ENCODE peak calls at places on chromosomes 1 and 21, in eight cellular contexts. One of them, this sample, is unnamed.
A peak's percentile ranks its signal among the peaks of the same experiment; 100 is the strongest.

GRCh38 chr1:196063307-196063706 is 544.9 kb downstream of the KCNT2 start:
- DNase-seq in dorsolateral prefrontal cortex: no peak
- DNase-seq in tibial artery: no peak
- DNase-seq in adrenal gland: no peak
- DNase-seq in endothelial cell of umbilical vein: no peak
- DNase-seq in epithelial cell of esophagus: peak; percentile 63
- DNase-seq in transverse colon: no peak
- DNase-seq in fibroblast of pulmonary artery: peak; percentile 28
- DNase-seq in this sample: peak; percentile 27

GRCh38 chr1:85628791-85629531 is 48.4 kb downstream of the CCN1 start:
- DNase-seq in tibial artery: peak; percentile 82
- DNase-seq in transverse colon: peak; percentile 40
- DNase-seq in epithelial cell of esophagus: peak; percentile 60
- DNase-seq in dorsolateral prefrontal cortex: no peak
- DNase-seq in adrenal gland: no peak
- DNase-seq in fibroblast of pulmonary artery: peak; percentile 79
- DNase-seq in endothelial cell of umbilical vein: peak; percentile 81
- DNase-seq in this sample: peak; percentile 44

GRCh38 chr1:111139956-111140679 is at the start of the genes CEPT1 and DRAM2:
- DNase-seq in dorsolateral prefrontal cortex: peak; percentile 96
- DNase-seq in fibroblast of pulmonary artery: peak; percentile 97
- DNase-seq in tibial artery: peak; percentile 97
- DNase-seq in adrenal gland: peak; percentile 95
- DNase-seq in endothelial cell of umbilical vein: peak; percentile 95
- DNase-seq in transverse colon: peak; percentile 96
- DNase-seq in epithelial cell of esophagus: peak; percentile 96
- DNase-seq in this sample: peak; percentile 94

GRCh38 chr1:88800382-88801051 is 90.8 kb downstream of the GTF2B start:
- DNase-seq in dorsolateral prefrontal cortex: no peak
- DNase-seq in endothelial cell of umbilical vein: peak; percentile 24
- DNase-seq in transverse colon: no peak
- DNase-seq in epithelial cell of esophagus: peak; percentile 17
- DNase-seq in fibroblast of pulmonary artery: peak; percentile 51
- DNase-seq in adrenal gland: no peak
- DNase-seq in tibial artery: no peak
- DNase-seq in this sample: peak; percentile 27

GRCh38 chr1:3669971-3670431 is 17.7 kb downstream of the TP73 start:
- DNase-seq in epithelial cell of esophagus: no peak
- DNase-seq in adrenal gland: no peak
- DNase-seq in fibroblast of pulmonary artery: no peak
- DNase-seq in endothelial cell of umbilical vein: no peak
- DNase-seq in transverse colon: no peak
- DNase-seq in dorsolateral prefrontal cortex: peak; percentile 32
- DNase-seq in tibial artery: peak; percentile 29
- DNase-seq in this sample: no peak

GRCh38 chr1:207463021-207463420 is 8.9 kb downstream of the CR2 start:
- DNase-seq in dorsolateral prefrontal cortex: no peak
- DNase-seq in tibial artery: no peak
- DNase-seq in fibroblast of pulmonary artery: no peak
- DNase-seq in epithelial cell of esophagus: peak; percentile 3
- DNase-seq in endothelial cell of umbilical vein: no peak
- DNase-seq in transverse colon: no peak
- DNase-seq in adrenal gland: no peak
- DNase-seq in this sample: no peak

GRCh38 chr1:172544481-172545104 is 11.6 kb downstream of the SUCO start:
- DNase-seq in epithelial cell of esophagus: no peak
- DNase-seq in fibroblast of pulmonary artery: no peak
- DNase-seq in endothelial cell of umbilical vein: no peak
- DNase-seq in adrenal gland: no peak
- DNase-seq in dorsolateral prefrontal cortex: no peak
- DNase-seq in transverse colon: no peak
- DNase-seq in tibial artery: no peak
- DNase-seq in this sample: no peak

GRCh38 chr1:159943908-159944622 is 1.3 kb downstream of the IGSF9 start:
- DNase-seq in tibial artery: peak; percentile 25
- DNase-seq in adrenal gland: no peak
- DNase-seq in endothelial cell of umbilical vein: no peak
- DNase-seq in dorsolateral prefrontal cortex: no peak
- DNase-seq in fibroblast of pulmonary artery: no peak
- DNase-seq in epithelial cell of esophagus: peak; percentile 80
- DNase-seq in transverse colon: no peak
- DNase-seq in this sample: no peak

GRCh38 chr1:199002670-199003069 is 363.8 kb downstream of the PTPRC start:
- DNase-seq in epithelial cell of esophagus: no peak
- DNase-seq in fibroblast of pulmonary artery: peak; percentile 57
- DNase-seq in dorsolateral prefrontal cortex: no peak
- DNase-seq in transverse colon: no peak
- DNase-seq in endothelial cell of umbilical vein: no peak
- DNase-seq in adrenal gland: no peak
- DNase-seq in tibial artery: no peak
- DNase-seq in this sample: peak; percentile 21

GRCh38 chr1:41152622-41153044 is 89.5 kb downstream of the SCMH1 start:
- DNase-seq in endothelial cell of umbilical vein: no peak
- DNase-seq in dorsolateral prefrontal cortex: no peak
- DNase-seq in adrenal gland: no peak
- DNase-seq in epithelial cell of esophagus: peak; percentile 88
- DNase-seq in transverse colon: no peak
- DNase-seq in tibial artery: no peak
- DNase-seq in fibroblast of pulmonary artery: peak; percentile 85
- DNase-seq in this sample: peak; percentile 95

GRCh38 chr1:103197266-103197665 is 88.9 kb upstream of the COL11A1 start:
- DNase-seq in transverse colon: no peak
- DNase-seq in endothelial cell of umbilical vein: no peak
- DNase-seq in fibroblast of pulmonary artery: peak; percentile 65
- DNase-seq in epithelial cell of esophagus: peak; percentile 38
- DNase-seq in adrenal gland: no peak
- DNase-seq in dorsolateral prefrontal cortex: no peak
- DNase-seq in tibial artery: no peak
- DNase-seq in this sample: peak; percentile 10

GRCh38 chr1:214289574-214290272 is 8.8 kb downstream of the SMYD2 start:
- DNase-seq in tibial artery: no peak
- DNase-seq in epithelial cell of esophagus: no peak
- DNase-seq in fibroblast of pulmonary artery: peak; percentile 6
- DNase-seq in adrenal gland: no peak
- DNase-seq in endothelial cell of umbilical vein: peak; percentile 24
- DNase-seq in dorsolateral prefrontal cortex: no peak
- DNase-seq in transverse colon: no peak
- DNase-seq in this sample: no peak
- H3K4me3 ChIP-seq in tibial artery: no peak overlapping the region
- H3K4me3 ChIP-seq in epithelial cell of esophagus: no peak overlapping the region
- H3K4me3 ChIP-seq in fibroblast of pulmonary artery: no peak overlapping the region
- H3K4me3 ChIP-seq in adrenal gland: no peak overlapping the region
- H3K4me3 ChIP-seq in endothelial cell of umbilical vein: no peak overlapping the region
- H3K4me3 ChIP-seq in dorsolateral prefrontal cortex: no peak overlapping the region
- H3K4me3 ChIP-seq in transverse colon: no peak overlapping the region
- H3K4me3 ChIP-seq in this sample: no peak overlapping the region

DNA sequence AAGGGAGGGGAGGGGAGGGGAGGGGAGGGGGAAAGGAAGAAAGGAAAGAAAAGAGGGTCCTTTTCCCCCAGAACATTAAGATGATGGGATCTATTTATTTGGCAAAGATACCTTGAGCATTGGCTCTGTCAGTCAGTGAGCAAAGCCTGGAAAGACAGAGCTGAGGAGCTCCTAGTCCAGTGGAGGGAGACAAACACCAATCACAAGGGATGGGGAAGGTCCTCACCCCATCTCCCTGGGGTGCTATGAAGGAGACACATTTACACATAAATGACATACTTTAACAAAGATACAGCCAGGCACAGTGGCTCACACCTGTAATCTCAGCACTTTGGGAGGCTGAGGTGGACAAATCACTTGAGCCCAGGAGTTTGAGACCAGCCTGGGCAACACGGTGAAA is 154.9 kb upstream of the TIAM1 start:
- DNase-seq in tibial artery: no peak
- DNase-seq in adrenal gland: no peak
- DNase-seq in endothelial cell of umbilical vein: no peak
- DNase-seq in fibroblast of pulmonary artery: no peak
- DNase-seq in epithelial cell of esophagus: no peak
- DNase-seq in dorsolateral prefrontal cortex: no peak
- DNase-seq in transverse colon: no peak
- DNase-seq in this sample: no peak
- TF ChIP-seq CTCF in tibial artery: no peak
- TF ChIP-seq CTCF in adrenal gland: no peak
- TF ChIP-seq CTCF in endothelial cell of umbilical vein: no peak
- TF ChIP-seq CTCF in fibroblast of pulmonary artery: no peak
- TF ChIP-seq CTCF in epithelial cell of esophagus: peak; percentile 30
- TF ChIP-seq CTCF in dorsolateral prefrontal cortex: no peak
- TF ChIP-seq CTCF in transverse colon: no peak
- TF ChIP-seq CTCF in this sample: no peak

DNA sequence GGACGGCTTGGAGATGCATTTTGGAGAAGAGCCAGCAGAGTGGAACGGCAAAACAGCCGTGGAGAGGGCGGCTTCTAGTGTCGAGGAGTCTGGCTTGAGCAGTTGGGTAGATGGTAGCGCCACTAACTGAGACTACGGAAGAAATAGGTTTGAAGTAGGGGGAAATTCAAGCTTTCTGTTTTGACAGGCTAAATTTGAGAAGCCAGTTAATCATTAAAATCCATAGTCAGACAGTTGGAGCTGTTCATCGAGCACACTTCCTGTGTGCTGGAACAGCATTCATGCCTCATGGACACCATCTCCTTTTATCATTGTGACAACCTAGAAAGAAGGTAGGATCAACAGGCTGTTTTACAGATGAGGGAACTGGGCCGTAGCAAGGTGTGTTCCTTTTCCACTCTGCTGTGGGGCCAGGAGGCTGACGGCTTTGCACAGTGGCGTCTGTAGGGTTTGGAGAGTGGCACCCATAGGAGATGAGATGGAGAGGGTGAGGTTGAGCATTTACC is 3.4 kb upstream of the PKLR start:
- DNase-seq in transverse colon: no peak
- DNase-seq in dorsolateral prefrontal cortex: no peak
- DNase-seq in tibial artery: no peak
- DNase-seq in epithelial cell of esophagus: no peak
- DNase-seq in adrenal gland: no peak
- DNase-seq in endothelial cell of umbilical vein: no peak
- DNase-seq in fibroblast of pulmonary artery: no peak
- DNase-seq in this sample: no peak
- H3K4me3 ChIP-seq in transverse colon: no peak overlapping the region
- H3K4me3 ChIP-seq in dorsolateral prefrontal cortex: no peak overlapping the region
- H3K4me3 ChIP-seq in tibial artery: no peak overlapping the region
- H3K4me3 ChIP-seq in epithelial cell of esophagus: no peak overlapping the region
- H3K4me3 ChIP-seq in adrenal gland: no peak overlapping the region
- H3K4me3 ChIP-seq in endothelial cell of umbilical vein: no peak overlapping the region
- H3K4me3 ChIP-seq in fibroblast of pulmonary artery: no peak overlapping the region
- H3K4me3 ChIP-seq in this sample: no peak overlapping the region

DNA sequence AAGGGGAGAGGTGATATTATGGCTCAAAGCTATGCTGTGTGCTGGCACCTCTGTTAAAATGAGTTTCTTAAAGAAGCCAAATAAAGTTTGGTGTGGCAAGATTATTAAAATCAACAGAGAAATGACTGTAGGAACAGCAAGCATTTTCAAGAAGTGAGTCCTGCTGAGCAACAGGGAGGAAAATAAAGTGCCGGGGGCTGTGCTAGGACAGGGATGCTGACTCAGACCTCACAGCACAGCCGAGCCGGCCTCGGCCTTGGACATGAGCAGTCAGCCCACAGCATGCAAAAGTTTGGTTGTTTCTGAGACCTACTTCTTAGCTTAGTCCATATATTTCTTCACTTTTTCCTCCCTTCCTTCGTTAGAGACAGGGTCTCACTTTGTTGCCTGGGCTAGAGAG is 19.2 kb downstream of the CNIH3 start:
- DNase-seq in dorsolateral prefrontal cortex: no peak
- DNase-seq in epithelial cell of esophagus: peak; percentile 91
- DNase-seq in adrenal gland: peak; percentile 89
- DNase-seq in transverse colon: no peak
- DNase-seq in tibial artery: no peak
- DNase-seq in endothelial cell of umbilical vein: no peak
- DNase-seq in fibroblast of pulmonary artery: peak; percentile 69
- DNase-seq in this sample: peak; percentile 80
- TF ChIP-seq CTCF in dorsolateral prefrontal cortex: no peak
- TF ChIP-seq CTCF in epithelial cell of esophagus: no peak
- TF ChIP-seq CTCF in adrenal gland: no peak
- TF ChIP-seq CTCF in transverse colon: no peak
- TF ChIP-seq CTCF in tibial artery: no peak
- TF ChIP-seq CTCF in endothelial cell of umbilical vein: no peak
- TF ChIP-seq CTCF in fibroblast of pulmonary artery: no peak
- TF ChIP-seq CTCF in this sample: no peak

GRCh38 chr1:156690673-156691032 is 13.4 kb upstream of the NES start:
- DNase-seq in epithelial cell of esophagus: no peak
- DNase-seq in dorsolateral prefrontal cortex: no peak
- DNase-seq in endothelial cell of umbilical vein: no peak
- DNase-seq in fibroblast of pulmonary artery: no peak
- DNase-seq in adrenal gland: no peak
- DNase-seq in transverse colon: no peak
- DNase-seq in tibial artery: no peak
- DNase-seq in this sample: no peak

GRCh38 chr1:156691665-156692408 is 13.5 kb downstream of the CRABP2 start:
- DNase-seq in transverse colon: no peak
- DNase-seq in tibial artery: no peak
- DNase-seq in endothelial cell of umbilical vein: no peak
- DNase-seq in fibroblast of pulmonary artery: no peak
- DNase-seq in epithelial cell of esophagus: peak; percentile 96
- DNase-seq in adrenal gland: no peak
- DNase-seq in dorsolateral prefrontal cortex: no peak
- DNase-seq in this sample: no peak

GRCh38 chr1:156691216-156691615 is 14.0 kb upstream of the NES start:
- DNase-seq in transverse colon: no peak
- DNase-seq in tibial artery: no peak
- DNase-seq in dorsolateral prefrontal cortex: no peak
- DNase-seq in epithelial cell of esophagus: no peak
- DNase-seq in endothelial cell of umbilical vein: no peak
- DNase-seq in fibroblast of pulmonary artery: no peak
- DNase-seq in adrenal gland: no peak
- DNase-seq in this sample: no peak

GRCh38 chr1:156689960-156690672 is 12.9 kb upstream of the NES start:
- DNase-seq in dorsolateral prefrontal cortex: no peak
- DNase-seq in endothelial cell of umbilical vein: peak; percentile 58
- DNase-seq in adrenal gland: no peak
- DNase-seq in transverse colon: no peak
- DNase-seq in tibial artery: no peak
- DNase-seq in fibroblast of pulmonary artery: peak; percentile 53
- DNase-seq in epithelial cell of esophagus: peak; percentile 85
- DNase-seq in this sample: no peak

DNA sequence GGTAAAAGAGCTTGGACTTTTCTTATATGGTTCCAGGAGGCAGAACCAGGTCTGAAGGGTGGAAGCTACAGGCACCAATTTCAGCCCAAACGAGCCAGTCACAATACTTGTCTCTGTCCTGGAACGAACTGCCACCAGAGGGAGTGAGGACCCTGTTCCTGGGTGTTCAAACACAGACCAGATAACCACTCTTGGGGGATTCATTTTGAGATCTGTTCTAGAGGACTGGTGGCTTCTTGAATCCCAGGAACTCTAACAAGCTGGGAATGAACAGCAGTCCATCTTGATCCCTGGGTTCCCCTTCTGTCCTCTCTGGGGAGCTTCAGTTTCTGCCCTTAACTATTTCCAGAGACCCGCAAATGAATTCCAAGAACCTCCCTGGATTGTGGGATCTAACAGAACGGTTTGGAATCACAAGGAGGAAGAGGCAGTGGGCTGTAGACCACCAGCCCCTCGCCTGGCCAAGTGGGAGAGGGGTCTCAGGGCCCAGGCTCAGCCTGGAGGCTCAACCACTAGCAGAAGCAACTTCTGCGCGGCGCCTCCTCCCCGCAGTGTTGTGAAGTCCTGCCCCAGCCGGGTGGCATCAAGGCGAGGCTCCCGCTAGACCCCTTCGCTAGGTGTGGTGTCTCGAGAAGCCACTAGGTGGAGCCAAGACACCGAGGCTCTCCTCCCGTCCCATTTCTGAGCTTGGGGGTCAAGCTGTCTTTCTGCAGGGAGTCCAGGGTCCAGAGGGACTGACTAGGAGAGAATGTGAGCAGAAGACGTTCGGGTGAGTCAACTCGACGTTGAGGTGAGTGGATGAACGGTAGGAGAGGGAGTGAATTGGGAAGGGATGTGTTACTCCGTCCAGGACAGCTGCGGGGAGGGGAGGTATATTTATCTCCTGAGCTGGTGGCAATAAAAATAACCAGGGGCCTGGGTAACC is 12.1 kb upstream of the NES start:
- DNase-seq in tibial artery: peak; percentile 84
- DNase-seq in adrenal gland: peak; percentile 85
- DNase-seq in epithelial cell of esophagus: peak; percentile 81
- DNase-seq in endothelial cell of umbilical vein: peak; percentile 86
- DNase-seq in fibroblast of pulmonary artery: peak; percentile 86
- DNase-seq in dorsolateral prefrontal cortex: peak; percentile 75
- DNase-seq in transverse colon: peak; percentile 80
- DNase-seq in this sample: peak; percentile 87
- H3K4me3 ChIP-seq in tibial artery: no peak overlapping the region
- H3K4me3 ChIP-seq in adrenal gland: no peak overlapping the region
- H3K4me3 ChIP-seq in epithelial cell of esophagus: peak overlapping the region; percentile 42
- H3K4me3 ChIP-seq in endothelial cell of umbilical vein: no peak overlapping the region
- H3K4me3 ChIP-seq in fibroblast of pulmonary artery: peak overlapping the region; percentile 0
- H3K4me3 ChIP-seq in dorsolateral prefrontal cortex: peak overlapping the region; percentile 25
- H3K4me3 ChIP-seq in transverse colon: no peak overlapping the region
- H3K4me3 ChIP-seq in this sample: peak overlapping the region; percentile 34

This sample was measured in fibroblast of the aortic adventitia.